ENCODE peak calls at places on chromosomes 3 and 15, in nine cellular contexts. L is lower lobe of right lung; T is sigmoid colon; M is small intestine; A is activated naive CD8-positive, alpha-beta T cell treated with anti-CD3 and anti-CD28 coated beads for 36 hours; C is AG10803; S is HS-27A; I is fibroblast of lung; Z is HCEC 1CT. K is an unnamed sample.
A peak's percentile ranks its signal among the peaks of the same experiment; 100 is the strongest.

GRCh38 chr3:4509043-4509442 is 15.9 kb downstream of the ITPR1 start:
- DNase-seq in L (no peak), T (no peak), M (no peak), A (no peak), C (no peak), S (no peak), I (no peak), Z (no peak), K (no peak)

GRCh38 chr15:39270221-39270835 is 310.6 kb upstream of the THBS1 start:
- DNase-seq in L (no peak), T (no peak), M (no peak), A (no peak), C (peak; percentile 54), S (no peak), I (no peak), Z (no peak), K (no peak)

GRCh38 chr3:68424796-68425460 is 507.4 kb downstream of the TAFA4 start:
- DNase-seq in L (no peak), T (no peak), M (no peak), A (no peak), C (no peak), S (no peak), I (no peak), Z (no peak), K (no peak)

GRCh38 chr3:160038862-160039562 is 50.4 kb downstream of the IL12A start:
- DNase-seq in L (peak; percentile 67), T (peak; percentile 63), M (no peak), A (peak; percentile 35), C (no peak), S (no peak), I (no peak), Z (no peak), K (no peak)

GRCh38 chr3:183313331-183313730 is 60.3 kb downstream of the B3GNT5 start:
- DNase-seq in L (no peak), T (no peak), M (no peak), A (no peak), C (no peak), S (no peak), I (no peak), Z (no peak), K (no peak)

GRCh38 chr15:94582368-94582767 is 351.0 kb downstream of the MCTP2 start:
- DNase-seq in L (no peak), T (peak; percentile 70), M (peak; percentile 19), A (no peak), C (no peak), S (no peak), I (no peak), Z (no peak), K (peak; percentile 20)

GRCh38 chr3:142279965-142280590 is 54.7 kb upstream of the GK5 start:
- DNase-seq in L (no peak), T (peak; percentile 71), M (peak; percentile 88), A (peak; percentile 19), C (peak; percentile 82), S (peak; percentile 59), I (peak; percentile 89), Z (peak; percentile 86), K (peak; percentile 56)

GRCh38 chr3:48367201-48367600 is 4.8 kb upstream of the FBXW12 start:
- DNase-seq in L (no peak), T (no peak), M (peak; percentile 12), A (no peak), C (no peak), S (no peak), I (no peak), Z (no peak), K (peak; percentile 42)

GRCh38 chr3:10322355-10322715 is 1.4 kb upstream of the SEC13 start:
- DNase-seq in L (no peak), T (no peak), M (peak; percentile 36), A (no peak), C (no peak), S (no peak), I (no peak), Z (no peak), K (no peak)

GRCh38 chr3:123067689-123068226 is 933 bp downstream of the PDIA5 start:
- DNase-seq in L (no peak), T (no peak), M (peak; percentile 47), A (peak; percentile 43), C (no peak), S (no peak), I (no peak), Z (peak; percentile 33), K (no peak)

GRCh38 chr15:60721706-60722105 is 242.8 kb upstream of the ICE2 start:
- DNase-seq in L (no peak), T (no peak), M (no peak), A (no peak), C (peak; percentile 31), S (no peak), I (peak; percentile 64), Z (peak; percentile 57), K (no peak)

GRCh38 chr15:99440551-99441426 is 125.0 kb upstream of the MEF2A start:
- DNase-seq in L (no peak), T (peak; percentile 28), M (no peak), A (no peak), C (no peak), S (no peak), I (no peak), Z (no peak), K (no peak)

GRCh38 chr3:172617976-172618375 is 92.9 kb downstream of the NCEH1 start:
- DNase-seq in L (no peak), T (no peak), M (no peak), A (no peak), C (no peak), S (no peak), I (no peak), Z (no peak), K (no peak)